ENCODE peak calls at places on chromosomes 11 and 22, in nine cellular contexts. A is AG09309, B is osteoblast, Q is Caco-2, L is mammary epithelial cell, K is aorta, X is skeletal muscle cell, U is lower leg skin, H is GM12865. W is an unnamed sample.

GRCh38 chr11:7020183-7020917 is at the start of the genes NLRP14 and ZNF214:
- DNase-seq in A (peak), B (peak), Q (peak), L (peak), K (peak), X (peak), U (peak), H (peak), W (peak)

GRCh38 chr11:119315139-119316016 is 1.6 kb downstream of the MCAM start:
- DNase-seq in A (no peak), B (peak), Q (peak), L (peak), K (peak), X (no peak), U (no peak), H (peak), W (no peak)

GRCh38 chr11:126139541-126140091 is 71.8 kb downstream of the RPUSD4 start:
- DNase-seq in A (no peak), B (no peak), Q (no peak), L (no peak), K (no peak), X (peak), U (no peak), H (no peak), W (no peak)

GRCh38 chr11:92415246-92415645 is 190.6 kb downstream of the FAT3 start:
- DNase-seq in A (no peak), B (no peak), Q (no peak), L (no peak), K (no peak), X (no peak), U (no peak), H (no peak), W (no peak)

GRCh38 chr11:7555067-7555699 is 41.4 kb downstream of the PPFIBP2 start:
- DNase-seq in A (no peak), B (no peak), Q (no peak), L (no peak), K (no peak), X (no peak), U (no peak), H (no peak), W (peak)

GRCh38 chr11:84947970-84948600 is 679.1 kb downstream of the DLG2 start:
- DNase-seq in A (no peak), B (peak), Q (peak), L (peak), K (no peak), X (peak), U (no peak), H (no peak), W (no peak)

GRCh38 chr11:71428861-71429435 is 19.2 kb downstream of the DHCR7 start:
- DNase-seq in A (no peak), B (peak), Q (no peak), L (no peak), K (peak), X (no peak), U (peak), H (no peak), W (no peak)

GRCh38 chr22:36737776-36738175 is 34.2 kb upstream of the CACNG2 start:
- DNase-seq in A (no peak), B (no peak), Q (no peak), L (peak), K (no peak), X (no peak), U (peak), H (no peak), W (no peak)

DNA sequence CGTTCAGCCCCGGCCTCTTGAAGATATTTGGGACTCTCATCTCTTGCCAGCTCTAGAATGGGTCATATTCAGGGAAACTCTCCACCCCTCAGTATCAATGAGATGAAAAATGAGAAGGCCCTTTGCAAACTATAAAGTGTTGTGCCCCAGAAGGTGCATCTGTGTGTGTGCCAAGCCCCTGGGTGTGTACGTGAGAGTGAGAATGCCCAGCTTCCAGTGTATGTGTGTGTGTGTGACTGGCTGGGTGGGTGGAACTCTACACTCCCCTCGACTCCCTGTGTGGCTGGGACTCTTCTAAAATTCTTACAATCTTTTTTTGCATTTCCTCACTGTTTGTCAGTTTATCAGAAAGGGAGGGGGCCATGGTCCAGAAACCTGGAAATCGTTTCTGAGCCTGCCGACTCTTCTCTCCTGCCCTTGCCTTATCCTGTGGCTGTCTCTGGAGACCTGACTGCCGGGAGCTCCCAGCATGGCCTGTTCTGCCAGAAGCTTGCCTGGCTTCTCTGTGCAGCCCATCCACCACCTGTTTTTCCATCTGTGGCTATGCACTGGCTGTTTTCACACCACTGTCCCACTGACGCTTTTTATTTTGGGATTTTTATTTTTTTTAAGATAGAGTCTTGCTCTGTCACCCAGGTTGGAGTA is 1.2 kb downstream of the P2RY6 start:
- DNase-seq in A (no peak), B (no peak), Q (no peak), L (no peak), K (no peak), X (no peak), U (no peak), H (no peak), W (no peak)
- H3K4me3 ChIP-seq in A (no peak), B (no peak), Q (peak), L (no peak), K (no peak), X (no peak), U (no peak), H (no peak), W (no peak)

GRCh38 chr11:100715163-100715792 is 28.2 kb downstream of the ARHGAP42 start:
- DNase-seq in A (no peak), B (no peak), Q (no peak), L (no peak), K (no peak), X (no peak), U (no peak), H (no peak), W (no peak)

GRCh38 chr11:100719809-100720221 is 32.7 kb downstream of the ARHGAP42 start:
- DNase-seq in A (peak), B (peak), Q (peak), L (peak), K (no peak), X (peak), U (peak), H (no peak), W (peak)

GRCh38 chr11:100716848-100717247 is 29.8 kb downstream of the ARHGAP42 start:
- DNase-seq in A (no peak), B (no peak), Q (no peak), L (no peak), K (no peak), X (no peak), U (no peak), H (no peak), W (no peak)

GRCh38 chr11:100719362-100719761 is 32.3 kb downstream of the ARHGAP42 start:
- DNase-seq in A (no peak), B (no peak), Q (no peak), L (peak), K (no peak), X (no peak), U (no peak), H (no peak), W (no peak)
- H3K4me3 ChIP-seq in A (no peak), B (no peak), Q (no peak), L (no peak), K (no peak), X (no peak), U (no peak), H (no peak), W (no peak)

GRCh38 chr22:50303515-50303847 is 4.0 kb downstream of the PLXNB2 start:
- DNase-seq in A (no peak), B (no peak), Q (no peak), L (no peak), K (no peak), X (no peak), U (no peak), H (no peak), W (no peak)

GRCh38 chr22:50302564-50302963 is 4.9 kb downstream of the PLXNB2 start:
- DNase-seq in A (no peak), B (no peak), Q (no peak), L (no peak), K (no peak), X (no peak), U (no peak), H (no peak), W (no peak)

GRCh38 chr22:50301581-50301991 is 5.9 kb downstream of the PLXNB2 start:
- DNase-seq in A (no peak), B (no peak), Q (no peak), L (no peak), K (no peak), X (no peak), U (no peak), H (peak), W (no peak)

GRCh38 chr22:50300620-50301257 is 6.7 kb downstream of the PLXNB2 start:
- DNase-seq in A (no peak), B (no peak), Q (no peak), L (no peak), K (no peak), X (no peak), U (no peak), H (no peak), W (no peak)

DNA sequence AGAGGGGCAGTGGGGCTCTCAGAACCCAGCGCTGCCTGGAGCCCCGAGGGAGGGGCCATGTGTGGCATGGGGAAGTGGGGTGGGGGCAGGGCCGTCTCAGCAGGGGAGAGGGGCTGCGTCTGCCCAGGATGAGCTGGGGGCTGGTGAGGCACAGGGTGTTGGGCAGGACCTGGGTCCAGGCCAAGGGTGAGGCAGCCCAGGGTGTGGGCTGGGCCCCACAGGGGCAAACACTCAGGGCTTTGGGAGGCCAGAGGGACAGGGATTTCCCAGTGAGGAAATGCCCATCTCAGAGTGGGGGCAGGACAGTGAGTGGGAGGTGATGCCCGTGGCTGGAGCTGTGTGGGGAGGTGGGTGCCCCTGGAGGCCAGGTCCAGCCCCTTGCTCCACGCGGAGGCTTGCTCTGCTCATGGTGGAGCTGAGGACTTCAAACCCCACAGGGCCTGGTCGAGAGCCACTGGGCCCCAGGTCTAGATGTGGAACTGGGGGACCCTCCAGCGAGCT is 5.4 kb downstream of the PLXNB2 start:
- DNase-seq in A (no peak), B (peak), Q (no peak), L (peak), K (no peak), X (no peak), U (no peak), H (no peak), W (no peak)
- H3K4me3 ChIP-seq in A (no peak), B (peak), Q (no peak), L (no peak), K (no peak), X (no peak), U (no peak), H (no peak), W (no peak)

GRCh38 chr11:15754221-15754620 is 602.1 kb downstream of the SOX6 start:
- DNase-seq in A (no peak), B (no peak), Q (no peak), L (no peak), K (no peak), X (no peak), U (no peak), H (no peak), W (no peak)

GRCh38 chr11:15761235-15761634 is 595.1 kb downstream of the SOX6 start:
- DNase-seq in A (no peak), B (no peak), Q (no peak), L (no peak), K (no peak), X (no peak), U (no peak), H (no peak), W (no peak)

GRCh38 chr11:15757299-15757698 is 599.0 kb downstream of the SOX6 start:
- DNase-seq in A (no peak), B (no peak), Q (no peak), L (no peak), K (no peak), X (no peak), U (no peak), H (peak), W (no peak)
- H3K4me3 ChIP-seq in A (no peak), B (no peak), Q (no peak), L (no peak), K (no peak), X (no peak), U (no peak), H (no peak), W (no peak)

GRCh38 chr11:45411221-45411946 is 125.2 kb upstream of the SYT13 start:
- DNase-seq in A (no peak), B (no peak), Q (no peak), L (no peak), K (no peak), X (no peak), U (no peak), H (no peak), W (no peak)
- H3K4me3 ChIP-seq in A (no peak), B (no peak), Q (no peak), L (no peak), K (no peak), X (no peak), U (no peak), H (no peak), W (no peak)

GRCh38 chr11:15075162-15075526 is 1.8 kb downstream of the CALCB start:
- DNase-seq in A (no peak), B (no peak), Q (no peak), L (no peak), K (no peak), X (no peak), U (no peak), H (no peak), W (no peak)

GRCh38 chr11:15071556-15072255 is 1.7 kb upstream of the CALCB start:
- DNase-seq in A (no peak), B (no peak), Q (no peak), L (no peak), K (peak), X (no peak), U (no peak), H (no peak), W (no peak)

GRCh38 chr11:15074206-15075161 is 1.1 kb downstream of the CALCB start:
- DNase-seq in A (peak), B (peak), Q (peak), L (peak), K (peak), X (no peak), U (peak), H (peak), W (peak)

GRCh38 chr11:15072551-15073143 is 746 bp upstream of the CALCB start:
- DNase-seq in A (no peak), B (no peak), Q (no peak), L (no peak), K (peak), X (no peak), U (no peak), H (no peak), W (no peak)

DNA sequence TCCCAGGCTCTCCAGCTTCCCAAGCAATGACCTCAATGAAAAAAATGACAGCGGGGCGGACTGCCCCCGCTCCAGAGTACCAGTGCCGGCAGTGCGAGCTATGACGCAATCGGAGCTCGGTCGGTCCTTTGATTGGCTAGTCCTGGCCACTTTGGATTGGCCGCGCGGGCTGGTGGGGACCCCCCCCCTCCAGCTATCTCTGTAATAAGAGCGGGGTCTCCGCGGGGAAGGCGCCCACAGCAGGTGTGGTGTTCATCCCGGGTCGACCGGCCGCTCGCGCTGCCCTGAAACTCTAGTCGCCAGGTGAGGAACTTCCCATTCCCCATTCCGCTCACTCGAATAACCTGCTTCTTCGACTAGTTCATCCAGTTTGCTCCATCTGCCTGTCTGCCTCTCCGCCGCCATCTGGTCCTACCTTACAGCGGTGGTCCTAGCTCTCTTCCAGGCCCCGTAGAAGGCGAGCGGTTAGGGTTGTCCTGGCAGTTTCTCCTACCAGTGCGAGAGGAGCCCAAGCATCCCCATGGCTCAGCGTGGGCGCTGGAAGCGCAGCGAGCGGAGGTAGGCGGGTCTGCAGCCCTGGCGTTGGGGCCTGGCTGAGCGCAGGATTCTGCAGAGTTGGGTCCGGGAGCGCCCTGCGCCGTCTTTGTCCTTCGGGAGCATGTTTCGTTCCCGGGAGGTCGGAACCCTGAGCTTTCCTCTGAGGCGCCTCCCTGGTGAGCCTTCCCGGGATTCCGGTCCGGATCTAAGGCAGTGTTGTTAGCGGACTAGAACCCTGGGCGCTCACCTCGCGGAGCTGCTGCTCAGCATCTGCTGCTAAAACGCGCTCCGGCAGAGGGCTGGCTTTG is at the start of gene CALCB:
- DNase-seq in A (no peak), B (peak), Q (peak), L (peak), K (peak), X (no peak), U (no peak), H (no peak), W (peak)
- H3K4me3 ChIP-seq in A (peak), B (peak), Q (no peak), L (peak), K (no peak), X (peak), U (no peak), H (no peak), W (peak)

GRCh38 chr11:73217810-73218105 is 323 bp upstream of the P2RY2 start:
- DNase-seq in A (no peak), B (no peak), Q (no peak), L (no peak), K (no peak), X (no peak), U (no peak), H (no peak), W (no peak)
- H3K4me3 ChIP-seq in A (no peak), B (peak), Q (peak), L (peak), K (peak), X (peak), U (no peak), H (peak), W (peak)

DNA sequence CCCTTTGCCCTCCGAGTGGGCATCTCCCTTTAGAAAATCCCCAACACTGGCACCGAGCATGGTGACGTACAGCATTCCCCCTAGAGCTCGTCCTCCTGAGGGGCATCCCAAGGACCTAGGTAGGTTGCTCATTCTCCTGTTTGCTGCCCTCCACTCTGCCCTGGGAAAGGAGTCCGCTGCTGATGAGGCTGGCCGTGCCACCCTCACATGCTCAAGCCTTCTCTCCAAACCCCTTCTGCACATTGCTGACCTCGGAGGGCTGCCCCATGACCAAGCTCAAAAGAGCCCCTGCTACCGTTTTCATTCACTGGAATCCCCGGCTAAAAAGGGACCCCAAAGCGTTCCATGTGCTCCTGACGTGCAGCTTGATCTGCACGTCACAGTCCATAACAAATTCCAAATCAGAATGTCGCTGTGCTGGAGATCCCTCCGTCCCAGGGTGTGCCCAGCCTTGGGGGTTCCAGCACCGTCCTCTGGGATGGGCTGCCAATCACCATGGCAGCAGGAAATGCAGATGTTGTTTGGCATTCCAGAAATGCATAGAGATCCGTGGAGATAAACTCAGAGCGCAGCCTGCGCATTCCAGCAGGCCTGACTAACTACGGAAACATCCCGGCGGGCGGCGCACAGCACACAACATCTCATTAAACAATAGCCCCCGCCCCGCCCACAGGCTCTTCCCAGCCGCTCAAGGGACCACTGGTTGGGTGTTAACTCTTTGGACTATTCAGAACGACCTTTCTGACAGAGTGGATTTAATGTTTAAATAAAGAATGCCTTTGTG is 26.3 kb upstream of the GNB1L start:
- DNase-seq in A (peak), B (peak), Q (peak), L (peak), K (peak), X (peak), U (no peak), H (no peak), W (no peak)
- H3K4me3 ChIP-seq in A (no peak), B (peak), Q (no peak), L (no peak), K (no peak), X (peak), U (no peak), H (no peak), W (no peak)

DNA sequence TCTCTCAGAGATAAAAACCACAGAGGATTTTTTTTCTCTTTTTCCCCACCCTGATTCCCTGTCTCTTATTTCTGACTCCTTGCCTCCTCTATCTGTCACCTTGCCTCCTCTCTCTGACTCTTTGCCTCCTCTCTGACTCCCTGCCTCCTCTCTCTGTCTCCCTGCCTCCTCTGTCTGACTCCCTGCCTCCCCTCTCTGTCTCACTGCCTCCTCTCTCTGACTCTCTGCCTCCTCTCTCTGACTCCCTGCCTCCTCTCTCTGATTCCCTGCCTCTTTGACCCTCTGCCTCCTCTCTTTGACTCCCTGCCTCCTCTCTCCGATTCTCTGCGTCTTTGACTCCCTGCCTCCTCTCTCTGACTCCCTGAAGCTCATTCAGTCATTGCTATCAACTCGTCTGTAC is 3.1 kb downstream of the RASD2 start:
- DNase-seq in A (no peak), B (no peak), Q (no peak), L (no peak), K (no peak), X (no peak), U (no peak), H (no peak), W (no peak)
- H3K4me3 ChIP-seq in A (no peak), B (no peak), Q (no peak), L (no peak), K (no peak), X (no peak), U (no peak), H (no peak), W (no peak)

W was measured in LNCaP clone FGC.